ENCODE peak calls at places on chromosome X, in seven cellular contexts. H is endothelial cell, C is stomach, B is tibial artery, T is kidney epithelial cell, R is dorsolateral prefrontal cortex, M is left lung. D is an unnamed sample.

GRCh38 chrX:9430346-9430745 is 34.5 kb upstream of the TBL1X start:
- DNase-seq in H (no peak), C (no peak), B (no peak), T (no peak), R (no peak), M (no peak), D (no peak)

GRCh38 chrX:132749406-132749805 is 209.0 kb downstream of the HS6ST2 start:
- DNase-seq in H (no peak), C (no peak), B (no peak), T (no peak), R (no peak), M (no peak), D (no peak)

GRCh38 chrX:2712428-2712827 is 21.3 kb downstream of the CD99 start:
- DNase-seq in H (no peak), C (no peak), B (no peak), T (no peak), R (no peak), M (no peak), D (no peak)

GRCh38 chrX:110409925-110410324 is 51.3 kb downstream of the RTL9 start:
- DNase-seq in H (no peak), C (no peak), B (no peak), T (no peak), R (no peak), M (no peak), D (no peak)

GRCh38 chrX:115602308-115602707 is 41.3 kb downstream of the PLS3 start:
- DNase-seq in H (no peak), C (no peak), B (no peak), T (no peak), R (no peak), M (no peak), D (no peak)

GRCh38 chrX:1322393-1322792 is 14.2 kb upstream of the IL3RA start:
- DNase-seq in H (no peak), C (no peak), B (no peak), T (no peak), R (no peak), M (peak), D (no peak)

GRCh38 chrX:134377537-134377936 is 82.4 kb upstream of the HPRT1 start:
- DNase-seq in H (no peak), C (no peak), B (no peak), T (no peak), R (no peak), M (no peak), D (no peak)

GRCh38 chrX:114985967-114986592 is 31.3 kb downstream of the IL13RA2 start:
- DNase-seq in H (no peak), C (no peak), B (no peak), T (no peak), R (no peak), M (no peak), D (no peak)

GRCh38 chrX:68534696-68535095 is 35.8 kb downstream of the YIPF6 start:
- DNase-seq in H (no peak), C (no peak), B (no peak), T (no peak), R (no peak), M (no peak), D (no peak)

GRCh38 chrX:129750971-129751370 is 12.2 kb downstream of the XPNPEP2 start:
- DNase-seq in H (no peak), C (no peak), B (no peak), T (no peak), R (no peak), M (no peak), D (no peak)

GRCh38 chrX:149518236-149518635 is 13.1 kb upstream of the IDS start:
- DNase-seq in H (no peak), C (no peak), B (no peak), T (no peak), R (no peak), M (no peak), D (no peak)

GRCh38 chrX:17860811-17861495 is at the start of gene RAI2:
- DNase-seq in H (peak), C (peak), B (no peak), T (no peak), R (peak), M (peak), D (no peak)

GRCh38 chrX:136121788-136122187 is 25.5 kb upstream of the FHL1 start:
- DNase-seq in H (no peak), C (no peak), B (peak), T (no peak), R (no peak), M (no peak), D (no peak)

GRCh38 chrX:123976671-123977316 is 15.3 kb downstream of the STAG2 start:
- DNase-seq in H (no peak), C (no peak), B (no peak), T (no peak), R (no peak), M (no peak), D (no peak)

GRCh38 chrX:72121381-72121780 is 10.3 kb downstream of the RTL5 start:
- DNase-seq in H (no peak), C (peak), B (peak), T (peak), R (no peak), M (peak), D (peak)

GRCh38 chrX:47091149-47091775 is 13.0 kb downstream of the RGN start:
- DNase-seq in H (no peak), C (no peak), B (no peak), T (no peak), R (no peak), M (no peak), D (no peak)

GRCh38 chrX:24619647-24620046 is 27.5 kb downstream of the PCYT1B start:
- DNase-seq in H (no peak), C (no peak), B (no peak), T (peak), R (no peak), M (no peak), D (no peak)

GRCh38 chrX:134604701-134605271 is 53.5 kb downstream of the PLAC1 start:
- DNase-seq in H (no peak), C (peak), B (no peak), T (no peak), R (no peak), M (no peak), D (no peak)

GRCh38 chrX:18887821-18888205 is 96.1 kb downstream of the PHKA2 start:
- DNase-seq in H (no peak), C (no peak), B (no peak), T (no peak), R (no peak), M (no peak), D (no peak)

GRCh38 chrX:57951666-57952319 is 41.5 kb upstream of the ZXDA start:
- DNase-seq in H (no peak), C (no peak), B (no peak), T (no peak), R (no peak), M (peak), D (no peak)

GRCh38 chrX:119784747-119785446 is 6.5 kb downstream of the RPL39 start:
- DNase-seq in H (peak), C (peak), B (no peak), T (no peak), R (no peak), M (no peak), D (peak)

GRCh38 chrX:1391370-1391706 is 575 bp downstream of the SLC25A6 start:
- DNase-seq in H (peak), C (no peak), B (no peak), T (no peak), R (no peak), M (no peak), D (peak)

GRCh38 chrX:108199691-108200090 is 108.1 kb downstream of the ATG4A start:
- DNase-seq in H (peak), C (no peak), B (no peak), T (no peak), R (no peak), M (no peak), D (no peak)

GRCh38 chrX:97563531-97564133 is 679.9 kb downstream of the RPA4 start:
- DNase-seq in H (no peak), C (peak), B (no peak), T (peak), R (peak), M (no peak), D (peak)

GRCh38 chrX:17637235-17637634 is 100.1 kb upstream of the SCML1 start:
- DNase-seq in H (no peak), C (no peak), B (no peak), T (no peak), R (no peak), M (no peak), D (no peak)

GRCh38 chrX:119694601-119695534 is 1.9 kb upstream of the SEPTIN6 start:
- DNase-seq in H (no peak), C (no peak), B (no peak), T (no peak), R (no peak), M (no peak), D (no peak)

GRCh38 chrX:314049-314448 is 4.5 kb downstream of the GTPBP6 start:
- DNase-seq in H (no peak), C (no peak), B (no peak), T (no peak), R (no peak), M (peak), D (no peak)

GRCh38 chrX:3176439-3176820 is 135.2 kb downstream of the ARSF start:
- DNase-seq in H (no peak), C (no peak), B (no peak), T (peak), R (no peak), M (no peak), D (no peak)

GRCh38 chrX:55450259-55450658 is 1.7 kb upstream of the MAGEH1 start:
- DNase-seq in H (no peak), C (no peak), B (no peak), T (no peak), R (no peak), M (no peak), D (no peak)

GRCh38 chrX:70979136-70979762 is 48.4 kb upstream of the SLC7A3 start:
- DNase-seq in H (peak), C (no peak), B (no peak), T (peak), R (no peak), M (no peak), D (no peak)

GRCh38 chrX:109732319-109732779 is 708 bp downstream of the ACSL4 start:
- DNase-seq in H (peak), C (no peak), B (no peak), T (no peak), R (no peak), M (no peak), D (peak)

GRCh38 chrX:104315555-104315954 is 60.8 kb upstream of the ESX1 start:
- DNase-seq in H (no peak), C (no peak), B (no peak), T (no peak), R (no peak), M (no peak), D (no peak)

GRCh38 chrX:41333994-41334865 is at the start of gene DDX3X:
- DNase-seq in H (peak), C (peak), B (peak), T (peak), R (peak), M (peak), D (peak)
- TF ChIP-seq CTCF in H (no peak), C (no peak), B (peak), T (peak), R (peak), M (peak), D (no peak)

GRCh38 chrX:14095702-14096101 is 66.0 kb upstream of the GEMIN8 start:
- DNase-seq in H (peak), C (peak), B (no peak), T (peak), R (peak), M (no peak), D (no peak)
- TF ChIP-seq CTCF in H (peak), C (no peak), B (peak), T (peak), R (peak), M (peak), D (no peak)

GRCh38 chrX:150773634-150774033 is 80.4 kb downstream of the MTMR1 start:
- DNase-seq in H (no peak), C (no peak), B (no peak), T (no peak), R (no peak), M (no peak), D (no peak)

GRCh38 chrX:150773117-150773516 is 79.9 kb downstream of the MTMR1 start:
- DNase-seq in H (no peak), C (no peak), B (no peak), T (no peak), R (no peak), M (no peak), D (no peak)

GRCh38 chrX:150777328-150777992 is 84.3 kb downstream of the MTMR1 start:
- DNase-seq in H (no peak), C (no peak), B (no peak), T (no peak), R (no peak), M (no peak), D (no peak)

GRCh38 chrX:150775569-150776350 is 82.6 kb downstream of the MTMR1 start:
- DNase-seq in H (no peak), C (no peak), B (no peak), T (no peak), R (peak), M (no peak), D (no peak)

DNA sequence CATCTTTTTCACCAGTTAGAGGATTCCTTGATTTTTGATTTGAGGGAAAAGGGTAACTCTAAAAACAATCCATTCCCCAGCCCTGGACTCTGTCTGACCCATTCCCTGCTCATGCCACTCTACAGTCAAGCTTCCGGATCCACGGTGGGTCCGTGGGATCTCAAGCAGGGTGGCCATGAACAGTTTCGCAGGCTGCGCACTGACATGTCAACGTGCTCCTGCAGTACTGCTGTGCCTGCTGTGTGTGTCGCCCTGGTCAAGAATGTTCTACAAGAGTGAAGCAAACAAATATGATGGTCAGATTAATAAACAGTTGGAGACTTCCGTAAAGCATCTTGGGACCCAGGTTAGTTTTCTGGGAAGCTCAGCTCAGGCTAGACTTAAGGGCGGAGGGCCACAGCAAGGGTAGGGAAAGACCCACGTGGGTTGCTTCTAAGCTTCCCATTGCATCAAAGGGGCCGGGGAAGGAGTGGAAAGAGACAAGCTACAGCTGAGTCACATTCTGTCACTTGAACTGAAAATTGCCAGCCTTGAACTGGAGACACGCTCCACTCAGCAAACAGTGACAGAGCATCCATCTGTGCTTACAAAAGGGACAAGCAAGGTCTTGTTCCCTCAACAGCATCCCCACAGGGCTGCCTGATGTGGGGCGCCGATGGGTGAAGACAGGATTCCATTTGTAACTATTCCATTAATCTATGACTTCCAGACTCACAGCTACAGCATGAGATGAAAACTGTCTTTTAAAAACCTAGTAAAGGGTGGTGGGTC is 81.8 kb downstream of the MTMR1 start:
- DNase-seq in H (no peak), C (no peak), B (no peak), T (no peak), R (peak), M (no peak), D (no peak)
- TF ChIP-seq CTCF in H (no peak), C (no peak), B (no peak), T (no peak), R (no peak), M (no peak), D (no peak)

DNA sequence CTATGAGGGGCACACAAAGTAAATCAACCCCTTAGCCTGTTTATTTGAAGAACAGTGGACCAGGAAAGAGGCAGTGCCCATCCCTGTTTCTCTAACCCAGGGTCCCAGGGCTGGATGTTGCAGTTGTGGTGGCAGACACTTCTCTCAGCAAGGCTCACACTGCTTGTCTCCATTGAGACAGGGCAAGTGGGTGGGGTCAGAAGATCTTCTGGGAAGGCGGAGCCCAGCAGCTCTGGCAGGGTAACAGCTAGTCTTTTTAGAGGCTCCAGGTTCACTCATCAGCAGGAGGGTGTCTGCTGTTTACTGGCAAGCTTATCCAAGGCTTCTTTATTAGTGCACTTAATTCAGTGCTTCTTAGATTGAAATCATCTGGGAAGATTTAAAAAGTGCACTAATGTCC is 659.8 kb upstream of the DIPK2B start:
- DNase-seq in H (no peak), C (no peak), B (no peak), T (no peak), R (no peak), M (no peak), D (no peak)
- TF ChIP-seq CTCF in H (no peak), C (no peak), B (no peak), T (no peak), R (no peak), M (no peak), D (no peak)

GRCh38 chrX:49879656-49880277 is 483 bp downstream of the USP27X start:
- DNase-seq in H (no peak), C (no peak), B (no peak), T (no peak), R (no peak), M (no peak), D (no peak)
- TF ChIP-seq CTCF in H (no peak), C (no peak), B (no peak), T (no peak), R (no peak), M (no peak), D (no peak)

DNA sequence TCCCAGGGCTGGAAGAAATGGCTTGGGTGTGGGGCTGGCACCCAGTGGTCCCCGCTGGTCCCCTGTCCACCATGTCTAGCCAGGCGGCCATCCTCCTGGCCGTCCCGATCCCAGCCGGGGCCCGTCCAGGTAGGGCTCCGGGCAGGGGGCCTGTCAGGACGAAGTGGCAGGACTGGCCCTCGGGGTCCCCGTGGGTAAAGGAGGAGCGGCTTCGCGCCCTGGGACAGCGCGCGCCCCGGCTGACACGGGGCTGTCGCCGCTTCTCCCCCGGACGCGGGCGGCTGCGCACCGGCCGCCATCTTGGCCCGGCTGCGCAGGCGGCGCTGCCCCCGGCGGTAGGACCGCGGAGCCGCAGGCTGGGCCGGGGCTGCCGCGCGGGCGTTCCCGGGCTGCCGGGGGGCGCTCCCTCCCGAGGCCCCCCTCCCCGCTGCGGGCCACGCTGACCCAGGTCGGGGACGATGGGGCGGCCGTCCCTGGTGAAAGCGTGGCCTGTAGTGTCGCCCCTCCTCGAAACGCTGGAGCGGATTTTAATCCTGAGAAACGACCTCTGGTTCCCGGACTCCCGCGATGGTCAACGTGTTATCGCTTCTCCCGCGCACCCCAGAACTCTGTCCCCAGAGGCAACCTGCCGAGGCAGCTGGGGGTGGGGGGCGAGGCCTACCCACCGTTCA is 60.4 kb upstream of the BCOR start:
- DNase-seq in H (peak), C (no peak), B (no peak), T (no peak), R (no peak), M (peak), D (no peak)
- TF ChIP-seq CTCF in H (peak), C (no peak), B (peak), T (no peak), R (peak), M (peak), D (peak)

GRCh38 chrX:154372612-154373022 is 1.8 kb downstream of the FLNA start:
- DNase-seq in H (no peak), C (no peak), B (no peak), T (peak), R (no peak), M (no peak), D (peak)

GRCh38 chrX:154374361-154375155 is at the start of gene FLNA:
- DNase-seq in H (peak), C (peak), B (peak), T (no peak), R (no peak), M (peak), D (peak)

GRCh38 chrX:154371771-154372300 is 2.6 kb downstream of the FLNA start:
- DNase-seq in H (no peak), C (no peak), B (no peak), T (no peak), R (no peak), M (no peak), D (no peak)

GRCh38 chrX:154375156-154375504 is 696 bp upstream of the FLNA start:
- DNase-seq in H (no peak), C (no peak), B (no peak), T (no peak), R (no peak), M (no peak), D (no peak)

DNA sequence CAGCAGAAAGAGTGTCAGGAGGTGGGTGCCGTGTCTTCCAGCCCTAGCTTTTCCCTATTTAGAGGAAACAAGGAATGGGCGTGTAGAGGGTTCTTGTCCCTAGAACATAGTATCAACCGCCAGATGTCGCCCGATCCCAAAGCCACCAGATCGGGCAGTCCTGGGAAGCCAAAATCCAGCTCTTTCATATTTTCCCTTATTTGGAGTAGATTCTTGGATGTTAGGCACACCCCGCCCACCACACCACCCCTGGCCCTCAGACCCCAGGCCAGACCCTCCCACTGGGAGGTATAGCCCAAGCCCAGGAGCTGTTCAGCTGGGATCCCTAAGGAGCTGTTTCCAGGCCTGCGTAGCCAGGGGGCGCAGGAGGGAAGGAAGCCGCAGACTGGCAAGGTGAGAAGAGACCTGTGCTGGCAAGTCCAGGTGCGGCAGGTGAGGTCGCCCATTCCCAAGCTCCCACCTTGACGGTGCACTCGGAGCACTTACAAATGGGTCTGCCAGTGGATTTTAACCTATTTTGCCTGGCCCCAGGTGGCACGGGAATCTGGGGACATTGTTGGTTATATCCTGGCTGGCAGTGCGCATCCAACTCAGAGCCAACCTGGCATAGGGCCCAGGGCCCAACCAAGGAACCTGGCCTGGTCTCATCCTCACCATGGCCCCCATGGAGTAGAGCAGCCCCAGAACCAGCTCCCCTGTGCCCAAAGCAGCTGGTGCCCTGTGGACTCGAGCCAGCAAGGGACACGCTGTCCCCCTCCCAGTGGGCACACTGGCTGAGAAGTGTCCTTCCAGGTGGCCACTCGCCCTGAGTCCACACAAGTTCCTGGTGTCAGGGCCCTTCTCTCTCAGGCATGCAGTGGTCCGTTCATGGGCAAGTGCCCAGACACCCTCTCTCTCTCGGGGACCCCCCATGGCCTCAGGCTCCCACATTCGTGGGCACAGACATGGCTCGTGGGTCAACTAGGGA is 811 bp downstream of the FLNA start:
- DNase-seq in H (peak), C (peak), B (peak), T (no peak), R (no peak), M (no peak), D (no peak)
- TF ChIP-seq CTCF in H (no peak), C (no peak), B (peak), T (peak), R (peak), M (peak), D (peak)

GRCh38 chrX:42102586-42103282 is 179.4 kb upstream of the CASK start:
- DNase-seq in H (no peak), C (no peak), B (peak), T (no peak), R (no peak), M (no peak), D (no peak)
- TF ChIP-seq CTCF in H (no peak), C (no peak), B (no peak), T (no peak), R (no peak), M (no peak), D (no peak)

D was measured in natural killer cell.